ENCODE peak calls at places on chromosomes 1 and 21, in ten cellular contexts. One of them, this sample, is unnamed.

GRCh38 chr1:7046314-7046713 is 261.1 kb downstream of the CAMTA1 start:
- DNase-seq in body of pancreas: peak
- DNase-seq in heart left ventricle: no peak
- DNase-seq in Peyer's patch: no peak
- DNase-seq in lower leg skin: no peak
- DNase-seq in A549: no peak
- DNase-seq in uterus: no peak
- DNase-seq in ovary: peak
- DNase-seq in spleen: no peak
- DNase-seq in sigmoid colon: no peak
- DNase-seq in this sample: peak

GRCh38 chr1:198876371-198876871 is 237.6 kb downstream of the PTPRC start:
- DNase-seq in heart left ventricle: no peak
- DNase-seq in uterus: no peak
- DNase-seq in Peyer's patch: no peak
- DNase-seq in lower leg skin: no peak
- DNase-seq in body of pancreas: no peak
- DNase-seq in A549: no peak
- DNase-seq in ovary: no peak
- DNase-seq in sigmoid colon: no peak
- DNase-seq in spleen: no peak
- DNase-seq in this sample: no peak

GRCh38 chr1:233614173-233614742 is 352 bp downstream of the KCNK1 start:
- DNase-seq in body of pancreas: peak
- DNase-seq in spleen: no peak
- DNase-seq in ovary: no peak
- DNase-seq in A549: peak
- DNase-seq in sigmoid colon: no peak
- DNase-seq in uterus: no peak
- DNase-seq in Peyer's patch: peak
- DNase-seq in lower leg skin: peak
- DNase-seq in heart left ventricle: peak
- DNase-seq in this sample: peak

GRCh38 chr21:43211085-43212071 is 42.6 kb downstream of the CRYAA start:
- DNase-seq in Peyer's patch: peak
- DNase-seq in A549: no peak
- DNase-seq in uterus: peak
- DNase-seq in body of pancreas: peak
- DNase-seq in lower leg skin: peak
- DNase-seq in ovary: peak
- DNase-seq in heart left ventricle: peak
- DNase-seq in spleen: peak
- DNase-seq in sigmoid colon: peak
- DNase-seq in this sample: no peak

GRCh38 chr1:211133393-211133840 is 531 bp downstream of the KCNH1 start:
- DNase-seq in ovary: peak
- DNase-seq in sigmoid colon: peak
- DNase-seq in uterus: no peak
- DNase-seq in A549: peak
- DNase-seq in heart left ventricle: no peak
- DNase-seq in spleen: peak
- DNase-seq in body of pancreas: peak
- DNase-seq in lower leg skin: no peak
- DNase-seq in Peyer's patch: peak
- DNase-seq in this sample: peak

GRCh38 chr1:114107474-114108175 is 46.0 kb downstream of the SYT6 start:
- DNase-seq in body of pancreas: no peak
- DNase-seq in ovary: no peak
- DNase-seq in sigmoid colon: peak
- DNase-seq in Peyer's patch: no peak
- DNase-seq in heart left ventricle: no peak
- DNase-seq in spleen: no peak
- DNase-seq in A549: no peak
- DNase-seq in uterus: no peak
- DNase-seq in lower leg skin: no peak
- DNase-seq in this sample: no peak

GRCh38 chr1:143611159-143611558 is 360.6 kb downstream of the FAM72C start:
- DNase-seq in A549: no peak
- DNase-seq in spleen: no peak
- DNase-seq in uterus: no peak
- DNase-seq in Peyer's patch: no peak
- DNase-seq in lower leg skin: no peak
- DNase-seq in ovary: no peak
- DNase-seq in sigmoid colon: no peak
- DNase-seq in heart left ventricle: no peak
- DNase-seq in body of pancreas: no peak
- DNase-seq in this sample: no peak

GRCh38 chr1:171948491-171948890 is 107.2 kb downstream of the DNM3 start:
- DNase-seq in Peyer's patch: no peak
- DNase-seq in ovary: no peak
- DNase-seq in A549: no peak
- DNase-seq in heart left ventricle: no peak
- DNase-seq in spleen: no peak
- DNase-seq in body of pancreas: no peak
- DNase-seq in lower leg skin: no peak
- DNase-seq in sigmoid colon: no peak
- DNase-seq in uterus: no peak
- DNase-seq in this sample: no peak

GRCh38 chr21:14949603-14950002 is 115.2 kb downstream of the NRIP1 start:
- DNase-seq in Peyer's patch: no peak
- DNase-seq in heart left ventricle: no peak
- DNase-seq in A549: no peak
- DNase-seq in uterus: no peak
- DNase-seq in ovary: no peak
- DNase-seq in lower leg skin: no peak
- DNase-seq in body of pancreas: no peak
- DNase-seq in spleen: no peak
- DNase-seq in sigmoid colon: no peak
- DNase-seq in this sample: no peak

GRCh38 chr1:235426143-235426542 is 58.9 kb downstream of the TBCE start:
- DNase-seq in lower leg skin: no peak
- DNase-seq in ovary: no peak
- DNase-seq in spleen: no peak
- DNase-seq in sigmoid colon: no peak
- DNase-seq in body of pancreas: no peak
- DNase-seq in heart left ventricle: no peak
- DNase-seq in Peyer's patch: no peak
- DNase-seq in uterus: no peak
- DNase-seq in A549: no peak
- DNase-seq in this sample: no peak

GRCh38 chr1:51957618-51958017 is 32.9 kb downstream of the RAB3B start:
- DNase-seq in A549: no peak
- DNase-seq in heart left ventricle: no peak
- DNase-seq in body of pancreas: peak
- DNase-seq in uterus: no peak
- DNase-seq in lower leg skin: no peak
- DNase-seq in spleen: no peak
- DNase-seq in sigmoid colon: no peak
- DNase-seq in Peyer's patch: no peak
- DNase-seq in ovary: no peak
- DNase-seq in this sample: no peak

GRCh38 chr1:43530483-43531452 is at the start of gene PTPRF:
- DNase-seq in A549: peak
- DNase-seq in body of pancreas: peak
- DNase-seq in spleen: peak
- DNase-seq in lower leg skin: no peak
- DNase-seq in heart left ventricle: no peak
- DNase-seq in sigmoid colon: peak
- DNase-seq in uterus: peak
- DNase-seq in ovary: peak
- DNase-seq in Peyer's patch: peak
- DNase-seq in this sample: peak

GRCh38 chr21:14306143-14306907 is 76.6 kb downstream of the HSPA13 start:
- DNase-seq in A549: no peak
- DNase-seq in uterus: no peak
- DNase-seq in body of pancreas: no peak
- DNase-seq in Peyer's patch: no peak
- DNase-seq in heart left ventricle: no peak
- DNase-seq in sigmoid colon: no peak
- DNase-seq in ovary: no peak
- DNase-seq in lower leg skin: no peak
- DNase-seq in spleen: no peak
- DNase-seq in this sample: no peak

GRCh38 chr1:6603851-6604558 is 1.3 kb upstream of the KLHL21 start:
- DNase-seq in sigmoid colon: peak
- DNase-seq in lower leg skin: peak
- DNase-seq in ovary: peak
- DNase-seq in body of pancreas: peak
- DNase-seq in spleen: peak
- DNase-seq in uterus: peak
- DNase-seq in Peyer's patch: peak
- DNase-seq in A549: no peak
- DNase-seq in heart left ventricle: peak
- DNase-seq in this sample: no peak

GRCh38 chr1:2587860-2588571 is 1.4 kb downstream of the PRXL2B start:
- DNase-seq in spleen: peak
- DNase-seq in ovary: peak
- DNase-seq in lower leg skin: no peak
- DNase-seq in Peyer's patch: no peak
- DNase-seq in body of pancreas: no peak
- DNase-seq in uterus: no peak
- DNase-seq in A549: no peak
- DNase-seq in sigmoid colon: no peak
- DNase-seq in heart left ventricle: peak
- DNase-seq in this sample: no peak

GRCh38 chr21:29168874-29169273 is 38.4 kb downstream of the MAP3K7CL start:
- DNase-seq in Peyer's patch: no peak
- DNase-seq in heart left ventricle: no peak
- DNase-seq in A549: no peak
- DNase-seq in ovary: no peak
- DNase-seq in lower leg skin: no peak
- DNase-seq in body of pancreas: no peak
- DNase-seq in sigmoid colon: no peak
- DNase-seq in uterus: no peak
- DNase-seq in spleen: no peak
- DNase-seq in this sample: no peak

GRCh38 chr1:176119549-176119948 is 87.5 kb downstream of the COP1 start:
- DNase-seq in uterus: no peak
- DNase-seq in body of pancreas: no peak
- DNase-seq in sigmoid colon: no peak
- DNase-seq in lower leg skin: no peak
- DNase-seq in spleen: no peak
- DNase-seq in A549: peak
- DNase-seq in ovary: no peak
- DNase-seq in Peyer's patch: no peak
- DNase-seq in heart left ventricle: no peak
- DNase-seq in this sample: no peak

GRCh38 chr1:19341201-19342076 is 29.3 kb downstream of the SLC66A1 start:
- DNase-seq in lower leg skin: peak
- DNase-seq in heart left ventricle: peak
- DNase-seq in body of pancreas: peak
- DNase-seq in ovary: peak
- DNase-seq in spleen: peak
- DNase-seq in sigmoid colon: peak
- DNase-seq in Peyer's patch: peak
- DNase-seq in uterus: peak
- DNase-seq in A549: peak
- DNase-seq in this sample: peak
- TF ChIP-seq POLR2A in lower leg skin: no peak
- TF ChIP-seq POLR2A in heart left ventricle: no peak
- TF ChIP-seq POLR2A in body of pancreas: no peak
- TF ChIP-seq POLR2A in ovary: no peak
- TF ChIP-seq POLR2A in spleen: no peak
- TF ChIP-seq POLR2A in sigmoid colon: no peak
- TF ChIP-seq POLR2A in Peyer's patch: no peak
- TF ChIP-seq POLR2A in uterus: no peak
- TF ChIP-seq POLR2A in A549: no peak
- TF ChIP-seq POLR2A in this sample: no peak

GRCh38 chr1:159753386-159753785 is 27.4 kb upstream of the DUSP23 start:
- DNase-seq in body of pancreas: peak
- DNase-seq in sigmoid colon: no peak
- DNase-seq in ovary: no peak
- DNase-seq in lower leg skin: no peak
- DNase-seq in uterus: no peak
- DNase-seq in heart left ventricle: no peak
- DNase-seq in A549: no peak
- DNase-seq in spleen: no peak
- DNase-seq in Peyer's patch: no peak
- DNase-seq in this sample: no peak

GRCh38 chr1:159752135-159752580 is 28.6 kb upstream of the DUSP23 start:
- DNase-seq in Peyer's patch: no peak
- DNase-seq in body of pancreas: peak
- DNase-seq in uterus: peak
- DNase-seq in ovary: no peak
- DNase-seq in heart left ventricle: no peak
- DNase-seq in A549: no peak
- DNase-seq in spleen: no peak
- DNase-seq in sigmoid colon: peak
- DNase-seq in lower leg skin: peak
- DNase-seq in this sample: no peak

GRCh38 chr1:159751022-159751421 is 29.7 kb upstream of the DUSP23 start:
- DNase-seq in Peyer's patch: no peak
- DNase-seq in lower leg skin: no peak
- DNase-seq in heart left ventricle: no peak
- DNase-seq in spleen: no peak
- DNase-seq in body of pancreas: no peak
- DNase-seq in uterus: no peak
- DNase-seq in sigmoid colon: no peak
- DNase-seq in A549: no peak
- DNase-seq in ovary: no peak
- DNase-seq in this sample: no peak

GRCh38 chr1:159756397-159756796 is 24.4 kb upstream of the DUSP23 start:
- DNase-seq in heart left ventricle: no peak
- DNase-seq in sigmoid colon: no peak
- DNase-seq in spleen: no peak
- DNase-seq in body of pancreas: peak
- DNase-seq in Peyer's patch: no peak
- DNase-seq in A549: no peak
- DNase-seq in uterus: no peak
- DNase-seq in lower leg skin: peak
- DNase-seq in ovary: no peak
- DNase-seq in this sample: no peak

GRCh38 chr1:159755608-159756007 is 25.2 kb upstream of the DUSP23 start:
- DNase-seq in ovary: no peak
- DNase-seq in body of pancreas: no peak
- DNase-seq in Peyer's patch: no peak
- DNase-seq in uterus: no peak
- DNase-seq in spleen: no peak
- DNase-seq in sigmoid colon: no peak
- DNase-seq in heart left ventricle: no peak
- DNase-seq in lower leg skin: no peak
- DNase-seq in A549: no peak
- DNase-seq in this sample: no peak
- TF ChIP-seq POLR2A in ovary: no peak
- TF ChIP-seq POLR2A in body of pancreas: no peak
- TF ChIP-seq POLR2A in Peyer's patch: no peak
- TF ChIP-seq POLR2A in uterus: no peak
- TF ChIP-seq POLR2A in spleen: no peak
- TF ChIP-seq POLR2A in sigmoid colon: no peak
- TF ChIP-seq POLR2A in heart left ventricle: no peak
- TF ChIP-seq POLR2A in lower leg skin: no peak
- TF ChIP-seq POLR2A in A549: no peak
- TF ChIP-seq POLR2A in this sample: no peak

GRCh38 chr1:33181038-33181861 is 593 bp downstream of the TRIM62 start:
- DNase-seq in uterus: peak
- DNase-seq in Peyer's patch: peak
- DNase-seq in A549: peak
- DNase-seq in spleen: peak
- DNase-seq in ovary: peak
- DNase-seq in lower leg skin: no peak
- DNase-seq in body of pancreas: peak
- DNase-seq in sigmoid colon: peak
- DNase-seq in heart left ventricle: peak
- DNase-seq in this sample: peak
- TF ChIP-seq POLR2A in uterus: peak
- TF ChIP-seq POLR2A in Peyer's patch: peak
- TF ChIP-seq POLR2A in A549: no peak
- TF ChIP-seq POLR2A in spleen: no peak
- TF ChIP-seq POLR2A in ovary: no peak
- TF ChIP-seq POLR2A in lower leg skin: no peak
- TF ChIP-seq POLR2A in body of pancreas: no peak
- TF ChIP-seq POLR2A in sigmoid colon: no peak
- TF ChIP-seq POLR2A in heart left ventricle: no peak
- TF ChIP-seq POLR2A in this sample: no peak

GRCh38 chr1:173863224-173864151 is 4.3 kb downstream of the GAS5 start:
- DNase-seq in Peyer's patch: no peak
- DNase-seq in A549: no peak
- DNase-seq in uterus: no peak
- DNase-seq in body of pancreas: no peak
- DNase-seq in spleen: no peak
- DNase-seq in lower leg skin: no peak
- DNase-seq in sigmoid colon: no peak
- DNase-seq in heart left ventricle: no peak
- DNase-seq in ovary: no peak
- DNase-seq in this sample: no peak
- TF ChIP-seq POLR2A in Peyer's patch: no peak
- TF ChIP-seq POLR2A in A549: no peak
- TF ChIP-seq POLR2A in uterus: no peak
- TF ChIP-seq POLR2A in body of pancreas: no peak
- TF ChIP-seq POLR2A in spleen: no peak
- TF ChIP-seq POLR2A in lower leg skin: no peak
- TF ChIP-seq POLR2A in sigmoid colon: no peak
- TF ChIP-seq POLR2A in heart left ventricle: no peak
- TF ChIP-seq POLR2A in ovary: no peak
- TF ChIP-seq POLR2A in this sample: no peak